ENCODE peak calls at places on chromosomes 6 and 20, in seven cellular contexts. D, S, K, H, L, N and T are unnamed samples.

GRCh38 chr20:41692479-41693135 is 74.4 kb upstream of the CHD6 start:
- DNase-seq in D (no peak), S (peak), K (peak), H (peak), N (peak), L (peak), T (peak)

GRCh38 chr6:26392932-26393636 is 9.0 kb upstream of the BTN3A1 start:
- DNase-seq in K (no peak), L (no peak), D (no peak), S (no peak), H (no peak), N (peak), T (no peak)

GRCh38 chr20:47672886-47673670 is 112.2 kb downstream of the SULF2 start:
- DNase-seq in N (no peak), S (no peak), L (no peak), D (no peak), H (no peak), K (no peak), T (no peak)

GRCh38 chr6:11854418-11855165 is 76.0 kb upstream of the ADTRP start:
- DNase-seq in D (no peak), N (no peak), L (peak), S (no peak), H (peak), K (no peak), T (no peak)

GRCh38 chr6:3228791-3229565 is 1.5 kb upstream of the TUBB2B start:
- DNase-seq in K (peak), D (no peak), H (peak), L (no peak), S (peak), N (no peak), T (no peak)

GRCh38 chr6:12587096-12587495 is 129.5 kb upstream of the PHACTR1 start:
- DNase-seq in D (no peak), K (no peak), L (no peak), N (no peak), H (no peak), S (no peak), T (no peak)

GRCh38 chr20:51062065-51062464 is 39.2 kb upstream of the KCNG1 start:
- DNase-seq in D (no peak), S (no peak), L (peak), K (no peak), N (no peak), H (no peak), T (no peak)

GRCh38 chr6:128632131-128632530 is 111.7 kb upstream of the PTPRK start:
- DNase-seq in K (no peak), N (no peak), L (no peak), S (no peak), D (no peak), H (peak), T (no peak)

GRCh38 chr6:136153976-136154375 is 96.1 kb downstream of the MTFR2 start:
- DNase-seq in H (no peak), K (no peak), D (no peak), S (no peak), N (no peak), L (no peak), T (no peak)

GRCh38 chr6:2021713-2022125 is 223.7 kb downstream of the GMDS start:
- DNase-seq in L (peak), D (no peak), H (peak), K (no peak), S (peak), N (no peak), T (no peak)

GRCh38 chr6:119328866-119329806 is 20.4 kb downstream of the MAN1A1 start:
- DNase-seq in N (peak), S (no peak), K (no peak), H (no peak), L (no peak), D (no peak), T (no peak)

GRCh38 chr6:159062564-159062945 is 17.8 kb upstream of the TAGAP start:
- DNase-seq in D (no peak), S (no peak), L (no peak), K (no peak), H (no peak), N (no peak), T (peak)

GRCh38 chr20:47502801-47503239 is 1.1 kb downstream of the NCOA3 start:
- DNase-seq in K (peak), L (peak), D (no peak), S (peak), N (peak), H (peak), T (peak)

GRCh38 chr20:14064921-14065320 is 69.6 kb downstream of the MACROD2 start:
- DNase-seq in H (no peak), L (no peak), S (no peak), K (no peak), N (no peak), D (no peak), T (no peak)

GRCh38 chr20:17797579-17797978 is 97.8 kb downstream of the BANF2 start:
- DNase-seq in S (no peak), L (no peak), K (no peak), H (no peak), D (no peak), N (peak), T (no peak)

GRCh38 chr6:137361701-137362100 is 132.5 kb downstream of the OLIG3 start:
- DNase-seq in H (no peak), D (no peak), N (no peak), S (no peak), K (no peak), L (no peak), T (no peak)

GRCh38 chr6:3355358-3356055 is 96.8 kb downstream of the PSMG4 start:
- DNase-seq in H (no peak), N (no peak), K (peak), S (peak), L (peak), D (no peak), T (no peak)

GRCh38 chr20:21510995-21511394 is 2.9 kb downstream of the NKX2-2 start:
- DNase-seq in S (no peak), K (no peak), D (no peak), N (no peak), L (no peak), H (no peak), T (no peak)

GRCh38 chr6:3747100-3747737 is 4.3 kb downstream of the PXDC1 start:
- DNase-seq in D (no peak), L (no peak), K (no peak), S (no peak), H (no peak), N (no peak), T (no peak)

GRCh38 chr6:106658469-106658868 is 29.1 kb downstream of the QRSL1 start:
- DNase-seq in S (no peak), D (peak), N (no peak), H (no peak), L (peak), K (no peak), T (peak)

GRCh38 chr6:34930221-34930620 is 41.2 kb downstream of the ANKS1A start:
- DNase-seq in L (no peak), H (no peak), S (no peak), N (no peak), K (no peak), D (no peak), T (no peak)

GRCh38 chr6:90343581-90343980 is 46.9 kb upstream of the BACH2 start:
- DNase-seq in L (peak), H (peak), D (peak), K (no peak), S (no peak), N (peak), T (no peak)

GRCh38 chr6:170295519-170296422 is 4.9 kb upstream of the DLL1 start:
- DNase-seq in K (peak), N (peak), D (no peak), H (peak), S (peak), L (peak), T (peak)

GRCh38 chr6:122322824-122323223 is 76.6 kb upstream of the HSF2 start:
- DNase-seq in H (peak), N (peak), D (no peak), L (peak), K (no peak), S (no peak), T (no peak)

GRCh38 chr6:103507052-103507451 is 1352.7 kb downstream of the HACE1 start:
- DNase-seq in K (no peak), D (no peak), L (no peak), S (no peak), N (no peak), H (no peak), T (no peak)

GRCh38 chr6:145960918-145961604 is 3.1 kb downstream of the SHPRH start:
- DNase-seq in N (no peak), K (no peak), S (no peak), D (no peak), H (no peak), L (peak), T (no peak)

GRCh38 chr6:84501315-84501714 is 263.1 kb downstream of the TBX18 start:
- DNase-seq in H (no peak), N (no peak), K (no peak), L (no peak), S (peak), D (no peak), T (no peak)

GRCh38 chr6:90411292-90411781 is 114.7 kb upstream of the BACH2 start:
- DNase-seq in D (peak), K (peak), N (no peak), L (no peak), H (peak), S (no peak), T (no peak)

GRCh38 chr20:3890999-3891929 is 2.1 kb downstream of the PANK2 start:
- DNase-seq in K (no peak), D (no peak), S (no peak), N (no peak), H (no peak), L (peak), T (peak)

GRCh38 chr6:6724319-6725119 is 136.0 kb downstream of the LY86 start:
- DNase-seq in D (peak), S (peak), L (peak), K (peak), N (peak), H (peak), T (peak)

GRCh38 chr6:138004423-138005287 is 102.6 kb downstream of the PERP start:
- DNase-seq in N (no peak), K (peak), S (peak), D (peak), L (peak), H (peak), T (peak)

GRCh38 chr20:2692886-2693285 is 306 bp downstream of the EBF4 start:
- DNase-seq in N (no peak), S (peak), L (peak), D (no peak), H (no peak), K (no peak), T (peak)

GRCh38 chr20:44172572-44172950 is 14.4 kb downstream of the JPH2 start:
- DNase-seq in K (no peak), H (no peak), N (no peak), L (no peak), D (no peak), S (no peak), T (no peak)

GRCh38 chr6:107368471-107368870 is 90.9 kb downstream of the PDSS2 start:
- DNase-seq in L (no peak), K (no peak), N (no peak), S (no peak), H (no peak), D (no peak), T (no peak)

GRCh38 chr6:30820196-30820595 is 64.1 kb upstream of the DDR1 start:
- DNase-seq in K (no peak), S (no peak), D (peak), H (peak), N (no peak), L (peak), T (no peak)

GRCh38 chr6:154683756-154684523 is 49.3 kb upstream of the SCAF8 start:
- DNase-seq in L (peak), N (no peak), D (no peak), K (no peak), S (no peak), H (no peak), T (peak)
- TF ChIP-seq EZH2phosphoT487 in L (no peak), N (no peak), D (no peak), K (no peak), S (no peak), H (no peak), T (no peak)

GRCh38 chr6:156828280-156828703 is 51.1 kb downstream of the ARID1B start:
- DNase-seq in K (no peak), D (peak), L (peak), H (peak), N (no peak), S (no peak), T (no peak)
- TF ChIP-seq EZH2phosphoT487 in K (no peak), D (no peak), L (no peak), H (no peak), N (no peak), S (no peak), T (no peak)

DNA sequence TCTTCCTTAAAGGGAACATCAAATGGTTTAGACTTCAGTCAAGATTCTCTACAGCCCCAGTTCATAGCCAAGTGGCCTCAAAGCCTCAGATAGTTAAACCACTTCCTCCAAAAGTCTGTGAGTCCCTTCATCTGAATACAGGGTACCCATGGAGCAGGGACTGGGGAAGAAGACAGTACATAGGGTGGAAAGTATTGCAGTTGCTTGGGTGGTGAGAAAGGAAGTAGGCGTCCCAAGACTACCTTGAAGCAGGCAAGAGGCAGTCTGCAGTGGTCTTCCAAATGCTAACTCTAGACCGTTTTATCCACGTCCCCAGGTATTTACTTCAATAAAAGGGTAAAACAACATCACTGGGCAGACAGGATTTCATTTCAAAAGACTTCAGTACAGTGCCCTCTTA is 2.0 kb downstream of the FYN start:
- DNase-seq in S (no peak), K (no peak), D (no peak), L (peak), H (no peak), N (no peak), T (peak)
- TF ChIP-seq EZH2phosphoT487 in S (no peak), K (no peak), D (no peak), L (no peak), H (no peak), N (no peak), T (no peak)

GRCh38 chr6:109465772-109466171 is 10.2 kb upstream of the MICAL1 start:
- DNase-seq in S (no peak), H (no peak), K (no peak), L (no peak), N (no peak), D (no peak), T (no peak)
- TF ChIP-seq EZH2phosphoT487 in S (no peak), H (no peak), K (no peak), L (no peak), N (no peak), D (no peak), T (no peak)